ENCODE peak calls at places on chromosome 1, in eight cellular contexts. F is prostate gland, X is Peyer's patch, L is body of pancreas, R is IMR-90, P is lower leg skin, H is uterus, Y is A549. V is an unnamed sample.
A peak's percentile ranks its signal among the peaks of the same experiment; 100 is the strongest.

GRCh38 chr1:11428789-11429188 is 50.2 kb upstream of the DISP3 start:
- DNase-seq in Y (no peak), P (no peak), R (no peak), F (no peak), H (no peak), L (no peak), X (no peak), V (no peak)

GRCh38 chr1:2803931-2804627 is 2.6 kb upstream of the TTC34 start:
- DNase-seq in H (no peak), F (no peak), Y (no peak), R (no peak), P (no peak), L (no peak), X (no peak), V (no peak)

GRCh38 chr1:197218857-197219256 is 49.2 kb upstream of the CRB1 start:
- DNase-seq in P (no peak), R (no peak), H (no peak), L (no peak), X (no peak), F (no peak), Y (no peak), V (no peak)

GRCh38 chr1:14781811-14782210 is 183.3 kb downstream of the KAZN start:
- DNase-seq in P (no peak), Y (no peak), X (no peak), H (no peak), R (no peak), L (no peak), F (no peak), V (no peak)

GRCh38 chr1:22428672-22429071 is 23.0 kb upstream of the ZBTB40 start:
- DNase-seq in P (no peak), Y (peak; percentile 72), X (no peak), H (no peak), L (no peak), R (peak; percentile 59), F (no peak), V (peak; percentile 65)

GRCh38 chr1:35269190-35269988 is 880 bp downstream of the ZMYM4 start:
- DNase-seq in F (no peak), H (no peak), L (no peak), P (no peak), R (no peak), X (no peak), Y (no peak), V (no peak)

GRCh38 chr1:228376651-228377631 is 29.7 kb downstream of the TRIM11 start:
- DNase-seq in P (no peak), L (no peak), F (no peak), Y (no peak), X (no peak), H (no peak), R (no peak), V (no peak)

GRCh38 chr1:65558215-65558614 is 137.7 kb downstream of the LEPR start:
- DNase-seq in L (no peak), P (no peak), Y (no peak), R (no peak), H (no peak), X (no peak), F (no peak), V (no peak)

GRCh38 chr1:96979287-96979686 is 257.7 kb downstream of the PTBP2 start:
- DNase-seq in P (no peak), F (no peak), L (no peak), X (no peak), R (peak; percentile 32), Y (no peak), H (no peak), V (no peak)

GRCh38 chr1:28601696-28602095 is 9.6 kb downstream of the RAB42 start:
- DNase-seq in P (no peak), F (no peak), X (no peak), R (peak; percentile 97), H (no peak), Y (no peak), L (no peak), V (peak; percentile 66)

GRCh38 chr1:152160553-152160952 is 1.5 kb upstream of the RPTN start:
- DNase-seq in X (no peak), Y (no peak), L (no peak), H (no peak), R (no peak), P (no peak), F (no peak), V (no peak)

GRCh38 chr1:20640183-20640597 is 6.9 kb downstream of the PINK1 start:
- DNase-seq in Y (peak; percentile 54), H (peak; percentile 31), F (peak; percentile 19), P (peak; percentile 55), R (peak; percentile 54), X (peak; percentile 83), L (peak; percentile 50), V (peak; percentile 74)

GRCh38 chr1:162206749-162207635 is 137.5 kb downstream of the NOS1AP start:
- DNase-seq in X (no peak), H (no peak), P (no peak), Y (no peak), R (no peak), L (peak; percentile 78), F (peak; percentile 81), V (peak; percentile 35)

GRCh38 chr1:224211262-224211962 is 28.4 kb downstream of the DEGS1 start:
- DNase-seq in F (no peak), X (peak; percentile 84), L (peak; percentile 57), Y (no peak), H (no peak), P (peak; percentile 40), R (peak; percentile 87), V (peak; percentile 28)

GRCh38 chr1:160108888-160109662 is 6.5 kb upstream of the ATP1A2 start:
- DNase-seq in P (no peak), H (no peak), X (no peak), Y (peak; percentile 75), R (peak; percentile 52), L (peak; percentile 44), F (no peak), V (peak; percentile 60)

GRCh38 chr1:2133879-2134215 is 60.7 kb downstream of the FAAP20 start:
- DNase-seq in L (no peak), R (no peak), F (no peak), X (no peak), H (no peak), Y (no peak), P (no peak), V (no peak)

GRCh38 chr1:211625040-211625439 is 46.1 kb upstream of the SLC30A1 start:
- DNase-seq in X (peak; percentile 75), P (peak; percentile 41), H (no peak), Y (no peak), R (peak; percentile 51), L (no peak), F (no peak), V (peak; percentile 30)
- TF ChIP-seq POLR2A in X (no peak), P (no peak), H (no peak), Y (no peak), R (no peak), L (no peak), F (no peak), V (no peak)

DNA sequence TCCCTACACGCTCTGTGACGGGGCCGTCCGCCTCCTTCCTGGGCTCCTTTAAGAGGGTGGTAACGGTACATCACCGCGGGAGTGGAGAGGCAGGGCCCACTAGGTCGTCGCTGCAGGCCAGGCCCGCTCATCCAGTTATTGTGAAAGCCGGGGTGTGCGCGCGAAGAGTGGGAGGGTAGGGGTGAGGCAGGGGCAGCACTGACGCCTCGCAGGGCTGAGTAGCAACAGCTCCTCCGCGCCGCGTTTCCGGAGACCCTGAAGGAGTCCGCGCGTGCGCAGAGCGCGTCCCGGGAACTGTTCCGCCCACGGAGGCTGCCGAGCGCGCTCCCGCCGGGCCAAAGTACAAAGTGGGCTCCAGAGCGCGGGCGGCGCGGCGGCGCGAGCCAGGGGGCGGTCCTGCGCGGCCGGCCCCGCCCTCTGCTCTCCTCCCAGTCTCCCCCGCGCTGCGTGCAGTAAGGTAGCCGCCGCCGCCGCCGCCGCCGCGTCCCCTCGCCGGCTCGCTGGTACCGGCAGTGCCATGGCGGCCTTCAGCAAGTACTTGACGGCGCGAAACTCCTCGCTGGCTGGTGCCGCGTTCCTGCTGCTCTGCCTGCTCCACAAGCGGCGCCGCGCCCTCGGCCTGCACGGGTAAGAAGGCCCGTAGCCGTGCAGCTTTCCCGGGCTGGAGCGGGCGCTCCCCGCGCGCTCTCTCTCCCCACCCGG is at the start of gene ABCD3:
- DNase-seq in Y (peak; percentile 68), H (peak; percentile 99), X (peak; percentile 99), R (peak; percentile 97), P (peak; percentile 96), L (peak; percentile 98), F (peak; percentile 96), V (peak; percentile 96)
- TF ChIP-seq CTCF in Y (no peak), H (no peak), X (no peak), R (no peak), P (no peak), L (no peak), F (no peak), V (no peak)

GRCh38 chr1:186014370-186015030 is 280.3 kb downstream of the HMCN1 start:
- DNase-seq in F (no peak), X (no peak), H (no peak), P (no peak), L (no peak), Y (no peak), R (peak; percentile 59), V (no peak)
- TF ChIP-seq POLR2A in F (no peak), X (no peak), H (no peak), P (no peak), L (no peak), Y (no peak), R (no peak), V (no peak)

DNA sequence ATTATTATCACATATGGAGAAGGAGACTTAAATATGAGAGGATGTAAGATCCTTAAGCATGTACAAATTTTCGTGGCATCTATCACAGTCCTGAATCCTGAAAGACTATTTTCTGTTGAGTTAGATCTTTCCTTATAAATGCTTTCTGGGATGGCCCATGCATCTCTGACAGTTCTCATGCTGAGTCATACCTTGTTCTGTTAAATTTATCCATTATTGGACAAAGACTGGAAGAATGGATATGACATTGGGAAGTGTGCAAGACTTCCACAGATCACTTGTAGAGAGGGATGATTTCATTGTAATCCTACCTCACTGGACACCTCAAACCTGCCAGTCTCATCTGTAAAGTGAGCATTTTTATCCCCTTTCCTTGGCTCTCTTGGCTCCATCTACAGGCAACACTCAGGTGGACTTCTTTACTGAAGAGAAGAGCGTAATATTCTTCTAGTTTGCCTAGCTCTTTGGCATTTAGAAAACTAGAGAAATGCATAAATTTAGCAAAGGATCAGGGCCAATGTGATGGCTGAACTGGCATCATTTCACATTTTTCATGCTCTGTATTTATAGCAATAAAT is 128.2 kb downstream of the NFIA start:
- DNase-seq in Y (no peak), F (no peak), L (no peak), H (no peak), X (no peak), P (no peak), R (peak; percentile 3), V (no peak)
- TF ChIP-seq CTCF in Y (peak; percentile 21), F (no peak), L (no peak), H (no peak), X (no peak), P (no peak), R (no peak), V (no peak)

DNA sequence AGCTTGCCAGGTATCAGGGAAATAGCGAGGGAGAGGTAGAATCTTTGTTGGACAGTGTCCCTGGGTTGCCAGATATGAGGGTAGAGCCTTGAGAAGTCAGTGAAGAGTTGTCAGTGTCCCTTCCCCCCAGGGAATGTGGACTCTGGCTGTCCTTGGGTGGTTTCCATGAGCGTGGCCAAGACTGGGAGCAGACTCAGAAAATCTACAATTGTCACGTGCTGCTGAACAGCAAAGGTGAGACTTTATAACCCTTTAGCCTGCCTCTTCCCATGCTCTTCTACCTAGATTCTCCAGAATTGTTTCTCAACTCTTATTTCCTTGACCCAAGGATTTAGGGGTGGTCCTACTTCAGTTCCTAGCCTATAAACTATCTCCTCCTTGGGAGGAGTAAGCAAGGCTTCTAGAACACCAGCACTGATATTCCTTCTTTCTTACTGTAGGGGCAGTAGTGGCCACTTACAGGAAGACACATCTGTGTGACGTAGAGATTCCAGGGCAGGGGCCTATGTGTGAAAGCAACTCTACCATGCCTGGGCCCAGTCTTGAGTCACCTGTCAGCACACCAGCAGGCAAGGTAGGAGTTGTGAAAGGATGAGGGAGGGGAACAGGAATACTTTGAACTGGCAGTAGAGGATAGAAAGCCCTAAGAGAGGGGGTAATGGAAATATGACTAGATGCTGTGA is 1.6 kb downstream of the NIT1 start:
- DNase-seq in Y (peak; percentile 85), H (no peak), L (peak; percentile 75), F (no peak), R (peak; percentile 75), P (no peak), X (peak; percentile 79), V (peak; percentile 81)
- TF ChIP-seq POLR2A in Y (no peak), H (no peak), L (no peak), F (no peak), R (no peak), P (no peak), X (peak; percentile 60), V (peak; percentile 83)

V was measured in adrenal gland.